ENCODE peak calls at places on chromosomes 7 and 10, in eight cellular contexts. E, S, P, W, Y, V, I and Q are unnamed samples.

GRCh38 chr7:116502201-116503096 is 2.9 kb downstream of the CAV2 start:
- DNase-seq in E (no peak), S (no peak), P (no peak), W (no peak), Y (no peak), V (no peak), I (no peak), Q (no peak)

GRCh38 chr10:122499491-122499941 is 38.2 kb downstream of the HTRA1 start:
- DNase-seq in E (no peak), S (no peak), P (no peak), W (no peak), Y (peak), V (no peak), I (no peak), Q (peak)

GRCh38 chr10:8902926-8903325 is 848.4 kb downstream of the GATA3 start:
- DNase-seq in E (no peak), S (no peak), P (no peak), W (no peak), Y (no peak), V (no peak), I (no peak), Q (no peak)

GRCh38 chr10:29646238-29646902 is 11.6 kb upstream of the SVIL start:
- DNase-seq in E (peak), S (no peak), P (no peak), W (no peak), Y (peak), V (peak), I (no peak), Q (no peak)

GRCh38 chr10:79438021-79438698 is 7.3 kb downstream of the ZCCHC24 start:
- DNase-seq in E (no peak), S (no peak), P (no peak), W (no peak), Y (peak), V (no peak), I (no peak), Q (peak)

GRCh38 chr10:110642980-110643655 is 1.0 kb upstream of the RBM20 start:
- DNase-seq in E (no peak), S (peak), P (no peak), W (no peak), Y (no peak), V (no peak), I (no peak), Q (no peak)

GRCh38 chr10:69640196-69640980 is 10.3 kb downstream of the FAM241B start:
- DNase-seq in E (no peak), S (no peak), P (no peak), W (no peak), Y (peak), V (peak), I (no peak), Q (peak)

GRCh38 chr10:123136806-123137642 is 1.3 kb downstream of the HMX3 start:
- DNase-seq in E (no peak), S (peak), P (no peak), W (no peak), Y (no peak), V (no peak), I (no peak), Q (no peak)

GRCh38 chr7:157010588-157011332 is at the start of gene MNX1:
- DNase-seq in E (peak), S (peak), P (peak), W (peak), Y (no peak), V (peak), I (no peak), Q (peak)

GRCh38 chr10:70500339-70500738 is 21.8 kb downstream of the PALD1 start:
- DNase-seq in E (no peak), S (no peak), P (no peak), W (no peak), Y (no peak), V (no peak), I (no peak), Q (no peak)

GRCh38 chr7:128172151-128172550 is 68.9 kb upstream of the LEP start:
- DNase-seq in E (no peak), S (peak), P (no peak), W (no peak), Y (no peak), V (no peak), I (no peak), Q (no peak)

GRCh38 chr10:14812271-14812670 is 25.6 kb downstream of the CDNF start:
- DNase-seq in E (no peak), S (peak), P (peak), W (no peak), Y (no peak), V (no peak), I (no peak), Q (no peak)

GRCh38 chr10:4403638-4404252 is 422.3 kb upstream of the AKR1E2 start:
- DNase-seq in E (no peak), S (no peak), P (no peak), W (no peak), Y (no peak), V (no peak), I (no peak), Q (no peak)

GRCh38 chr10:4405828-4406227 is 420.2 kb upstream of the AKR1E2 start:
- DNase-seq in E (no peak), S (no peak), P (no peak), W (no peak), Y (no peak), V (no peak), I (no peak), Q (no peak)

GRCh38 chr10:4407783-4408182 is 418.2 kb upstream of the AKR1E2 start:
- DNase-seq in E (no peak), S (no peak), P (no peak), W (no peak), Y (no peak), V (no peak), I (no peak), Q (no peak)

DNA sequence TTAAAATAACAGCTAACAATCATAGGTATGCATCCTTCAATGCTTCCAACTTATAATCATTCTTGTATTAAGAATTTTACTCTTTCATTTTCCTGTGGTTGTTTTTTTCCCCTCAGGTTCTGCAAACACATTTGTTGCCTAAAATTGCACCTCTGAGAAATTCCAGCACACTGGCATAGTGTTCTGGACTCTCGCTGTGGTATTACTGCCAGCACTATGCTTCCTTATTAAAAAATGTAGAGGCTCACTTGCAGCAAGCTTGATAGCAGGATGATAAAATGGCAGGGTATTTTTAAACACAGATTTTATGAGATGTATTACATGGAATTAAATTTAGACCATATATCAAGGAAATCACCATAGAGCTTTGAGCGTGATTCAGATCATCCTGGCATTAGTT is 416.7 kb upstream of the AKR1E2 start:
- DNase-seq in E (no peak), S (no peak), P (no peak), W (no peak), Y (no peak), V (no peak), I (no peak), Q (no peak)
- TF ChIP-seq POLR2AphosphoS5 in E (no peak), S (no peak), P (no peak), W (no peak), Y (no peak), V (no peak), I (no peak), Q (no peak)

GRCh38 chr10:68598978-68599753 is 39.0 kb downstream of the TET1 start:
- DNase-seq in E (peak), S (peak), P (peak), W (no peak), Y (peak), V (no peak), I (no peak), Q (peak)
- H3K4me3 ChIP-seq in E (peak), S (peak), P (peak), W (peak), Y (peak), V (peak), I (no peak), Q (no peak)

GRCh38 chr10:104350146-104350635 is 3.4 kb upstream of the CFAP58 start:
- DNase-seq in E (peak), S (peak), P (peak), W (no peak), Y (no peak), V (no peak), I (no peak), Q (no peak)
- TF ChIP-seq POLR2AphosphoS5 in E (no peak), S (no peak), P (no peak), W (no peak), Y (no peak), V (no peak), I (peak), Q (no peak)

GRCh38 chr10:72952189-72952900 is 2.3 kb downstream of the PLA2G12B start:
- DNase-seq in E (no peak), S (peak), P (peak), W (no peak), Y (no peak), V (no peak), I (no peak), Q (no peak)
- H3K4me3 ChIP-seq in E (no peak), S (no peak), P (peak), W (peak), Y (no peak), V (no peak), I (no peak), Q (no peak)

GRCh38 chr10:44801383-44802327 is 109.5 kb upstream of the TMEM72 start:
- DNase-seq in E (no peak), S (no peak), P (peak), W (peak), Y (peak), V (peak), I (no peak), Q (no peak)
- TF ChIP-seq POLR2AphosphoS5 in E (no peak), S (no peak), P (no peak), W (peak), Y (peak), V (peak), I (no peak), Q (peak)

DNA sequence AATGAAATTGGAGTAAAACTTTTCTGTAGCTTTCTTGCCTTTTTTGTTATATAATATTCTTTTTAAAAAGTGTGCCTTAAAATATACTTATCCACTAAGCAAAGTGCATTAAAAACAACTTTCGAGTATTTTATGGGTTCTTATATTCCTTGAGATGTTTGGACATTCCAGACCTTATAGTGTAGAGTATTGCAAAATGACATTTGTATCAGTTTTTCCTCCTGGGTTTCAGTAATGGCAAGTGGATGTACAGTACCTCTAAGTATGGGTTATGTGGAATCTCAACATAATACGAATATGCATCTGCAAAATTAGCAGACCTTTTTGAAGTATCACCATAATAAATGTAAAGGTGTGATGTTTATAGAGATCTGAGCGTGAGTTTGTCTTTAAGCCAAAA is 2.7 kb downstream of the CDK13 start:
- DNase-seq in E (no peak), S (no peak), P (no peak), W (no peak), Y (no peak), V (no peak), I (no peak), Q (no peak)
- H3K4me3 ChIP-seq in E (peak), S (peak), P (peak), W (peak), Y (peak), V (peak), I (peak), Q (peak)

GRCh38 chr7:12801107-12801506 is 113.7 kb downstream of the ARL4A start:
- DNase-seq in E (no peak), S (no peak), P (no peak), W (no peak), Y (no peak), V (no peak), I (no peak), Q (no peak)
- TF ChIP-seq POLR2AphosphoS5 in E (no peak), S (no peak), P (no peak), W (no peak), Y (no peak), V (no peak), I (no peak), Q (no peak)